ENCODE peak calls at places on chromosomes 5 and 9, in five cellular contexts. K is heart right ventricle; B is CD8-positive, alpha-beta memory T cell; W is cardiac muscle cell; P is skeletal muscle cell. G is an unnamed sample.

GRCh38 chr5:132829742-132830435 is 558 bp downstream of the SHROOM1 start:
- DNase-seq in W (peak), B (peak), P (no peak), K (peak), G (no peak)

GRCh38 chr5:121919091-121919490 is 42.7 kb upstream of the SRFBP1 start:
- DNase-seq in P (no peak), K (no peak), W (no peak), B (no peak), G (no peak)

GRCh38 chr5:159208508-159209437 is 580 bp downstream of the RNF145 start:
- DNase-seq in P (no peak), W (peak), B (no peak), K (peak), G (no peak)

GRCh38 chr9:138066049-138066448 is 188.5 kb downstream of the CACNA1B start:
- DNase-seq in W (no peak), B (no peak), P (no peak), K (no peak), G (no peak)

GRCh38 chr5:150496534-150496933 is 11.4 kb upstream of the NDST1 start:
- DNase-seq in P (no peak), K (peak), W (no peak), B (no peak), G (no peak)

GRCh38 chr9:134264169-134264568 is 62.1 kb upstream of the RXRA start:
- DNase-seq in W (no peak), K (no peak), P (no peak), B (no peak), G (no peak)

GRCh38 chr5:139295692-139296091 is 2.2 kb downstream of the MATR3 start:
- DNase-seq in K (no peak), P (no peak), B (no peak), W (no peak), G (no peak)

GRCh38 chr5:173472164-173472563 is 143.9 kb upstream of the STC2 start:
- DNase-seq in K (peak), B (no peak), W (peak), P (peak), G (peak)

GRCh38 chr9:137670391-137671195 is 51.8 kb downstream of the EHMT1 start:
- DNase-seq in P (no peak), B (no peak), K (peak), W (no peak), G (no peak)

GRCh38 chr9:92807757-92808725 is 43.4 kb upstream of the BICD2 start:
- DNase-seq in P (no peak), K (no peak), W (no peak), B (peak), G (no peak)

GRCh38 chr5:100746730-100747129 is 156.4 kb downstream of the ST8SIA4 start:
- DNase-seq in K (no peak), P (no peak), W (no peak), B (no peak), G (no peak)

GRCh38 chr5:22541037-22541436 is 312.1 kb downstream of the CDH12 start:
- DNase-seq in K (no peak), P (no peak), W (no peak), B (no peak), G (no peak)

GRCh38 chr9:19471737-19472648 is 63.2 kb downstream of the ACER2 start:
- DNase-seq in B (peak), P (no peak), W (peak), K (peak), G (no peak)

GRCh38 chr5:179142434-179143198 is 82.4 kb downstream of the ZNF354C start:
- DNase-seq in W (peak), B (no peak), P (peak), K (no peak), G (peak)

GRCh38 chr5:59744531-59744992 is 149.0 kb downstream of the PDE4D start:
- DNase-seq in W (peak), P (peak), B (no peak), K (no peak), G (no peak)

GRCh38 chr9:85931495-85931894 is 9.5 kb upstream of the NAA35 start:
- DNase-seq in K (no peak), B (no peak), P (no peak), W (no peak), G (no peak)

GRCh38 chr9:106868565-106868964 is 5.6 kb downstream of the ZNF462 start:
- DNase-seq in B (no peak), K (no peak), W (peak), P (no peak), G (no peak)

GRCh38 chr5:56471707-56472106 is 238.6 kb upstream of the ANKRD55 start:
- DNase-seq in B (no peak), K (no peak), P (no peak), W (no peak), G (no peak)

GRCh38 chr9:25716220-25716872 is 38.1 kb upstream of the TUSC1 start:
- DNase-seq in K (peak), W (peak), P (peak), B (no peak), G (peak)

GRCh38 chr9:114591206-114591853 is 3.8 kb downstream of the ATP6V1G1 start:
- DNase-seq in K (no peak), B (no peak), W (no peak), P (peak), G (no peak)

GRCh38 chr9:12854218-12854617 is 79.4 kb downstream of the LURAP1L start:
- DNase-seq in P (no peak), W (no peak), K (no peak), B (no peak), G (no peak)

GRCh38 chr5:139492700-139493192 is 10.2 kb upstream of the STING1 start:
- DNase-seq in B (no peak), W (peak), P (no peak), K (peak), G (no peak)

GRCh38 chr5:83924891-83925290 is 204.2 kb upstream of the HAPLN1 start:
- DNase-seq in K (no peak), W (no peak), B (no peak), P (no peak), G (no peak)

GRCh38 chr9:117044241-117044640 is 357.1 kb downstream of the TRIM32 start:
- DNase-seq in W (no peak), P (no peak), K (no peak), B (no peak), G (no peak)

GRCh38 chr5:67289763-67290521 is 93.3 kb upstream of the CD180 start:
- DNase-seq in P (no peak), K (peak), W (peak), B (no peak), G (no peak)

GRCh38 chr5:137629646-137630045 is 106.2 kb downstream of the KLHL3 start:
- DNase-seq in P (no peak), K (peak), W (peak), B (peak), G (no peak)

GRCh38 chr9:122218885-122219855 is 9.6 kb downstream of the LHX6 start:
- DNase-seq in P (no peak), W (peak), B (no peak), K (no peak), G (no peak)